ENCODE peak calls at places on chromosomes 6 and 20, in ten cellular contexts. U is H9, X is psoas muscle, W is naive B cell, J is HEK293T, N is AG10803, L is posterior cingulate gyrus, G is fibroblast of lung, S is osteoblast, K is small intestine. E is an unnamed sample.

GRCh38 chr6:20198764-20199174 is 13.5 kb downstream of the MBOAT1 start:
- DNase-seq in J (no peak), N (no peak), G (no peak), K (peak), L (no peak), W (no peak), X (no peak), S (no peak), U (no peak), E (no peak)

GRCh38 chr6:135451617-135452190 is 45.8 kb downstream of the AHI1 start:
- DNase-seq in S (peak), X (no peak), W (peak), J (peak), G (peak), K (peak), N (peak), U (no peak), L (no peak), E (peak)

GRCh38 chr6:93787841-93788240 is 368.5 kb upstream of the EPHA7 start:
- DNase-seq in N (no peak), X (no peak), S (no peak), J (no peak), K (no peak), L (no peak), W (no peak), U (no peak), G (peak), E (no peak)

GRCh38 chr20:62186887-62187866 is 4.3 kb downstream of the MTG2 start:
- DNase-seq in J (no peak), K (peak), L (peak), N (peak), G (no peak), S (peak), X (no peak), W (no peak), U (no peak), E (no peak)

GRCh38 chr20:63003546-63003945 is 3.2 kb downstream of the BHLHE23 start:
- DNase-seq in U (no peak), W (no peak), X (no peak), J (no peak), N (no peak), S (no peak), L (no peak), G (no peak), K (no peak), E (no peak)

GRCh38 chr20:63163596-63164560 is 52.1 kb downstream of the YTHDF1 start:
- DNase-seq in U (no peak), W (no peak), G (no peak), S (peak), L (peak), K (no peak), J (no peak), N (no peak), X (peak), E (peak)

GRCh38 chr6:113734886-113735481 is 122.2 kb upstream of the MARCKS start:
- DNase-seq in X (no peak), W (no peak), N (peak), L (no peak), G (peak), U (no peak), S (no peak), K (no peak), J (no peak), E (no peak)

GRCh38 chr20:13141541-13141940 is 79.5 kb upstream of the ISM1 start:
- DNase-seq in W (no peak), J (no peak), K (no peak), S (no peak), U (no peak), X (no peak), L (no peak), N (peak), G (no peak), E (no peak)

GRCh38 chr6:79630883-79631799 is at the start of gene SH3BGRL2:
- DNase-seq in U (peak), S (peak), G (peak), K (peak), W (no peak), J (peak), N (peak), L (peak), X (peak), E (peak)